ENCODE peak calls at places on chromosomes 16 and 17, in ten cellular contexts. I is MM.1S, B is endodermal cell, L is body of pancreas, U is stomach, G is lower leg skin, A is right atrium auricular region, P is HCT116, H is tibial nerve, D is fibroblast of mammary gland. E is an unnamed sample.

GRCh38 chr16:69565611-69566436 is at the start of gene NFAT5:
- DNase-seq in L (peak), A (peak), P (peak), H (peak), G (peak), I (peak), U (peak), D (peak), B (peak), E (peak)

GRCh38 chr17:75878174-75878998 is at the start of gene TRIM47:
- DNase-seq in A (peak), G (peak), H (peak), B (peak), I (peak), D (peak), P (no peak), U (peak), L (peak), E (peak)

GRCh38 chr17:29962656-29963055 is 21.2 kb downstream of the EFCAB5 start:
- DNase-seq in G (no peak), P (no peak), B (no peak), D (peak), I (no peak), H (no peak), L (no peak), A (no peak), U (no peak), E (no peak)

GRCh38 chr16:27486760-27487159 is 63.0 kb downstream of the GTF3C1 start:
- DNase-seq in P (no peak), I (no peak), L (no peak), U (no peak), B (no peak), D (no peak), A (no peak), H (no peak), G (no peak), E (no peak)

GRCh38 chr16:68764866-68765265 is 27.8 kb downstream of the CDH1 start:
- DNase-seq in D (no peak), A (no peak), B (no peak), I (no peak), H (no peak), U (no peak), G (no peak), P (no peak), L (no peak), E (no peak)

GRCh38 chr16:16788004-16788403 is 409.1 kb downstream of the NPIPA7 start:
- DNase-seq in B (no peak), P (no peak), G (no peak), D (no peak), L (no peak), I (no peak), U (no peak), A (no peak), H (no peak), E (no peak)

GRCh38 chr16:75024591-75024990 is 25.8 kb downstream of the ZNRF1 start:
- DNase-seq in D (no peak), I (no peak), G (peak), U (no peak), B (no peak), A (no peak), P (no peak), L (no peak), H (no peak), E (no peak)

GRCh38 chr16:7745321-7745720 is 412.7 kb downstream of the RBFOX1 start:
- DNase-seq in H (no peak), P (no peak), U (no peak), D (no peak), B (no peak), L (no peak), A (no peak), G (no peak), I (no peak), E (no peak)

GRCh38 chr16:11797957-11798299 is 870 bp upstream of the ZC3H7A start:
- DNase-seq in U (no peak), D (no peak), A (no peak), L (peak), H (no peak), G (peak), P (no peak), B (no peak), I (peak), E (no peak)

GRCh38 chr16:54630284-54630967 is 300.2 kb upstream of the IRX5 start:
- DNase-seq in U (no peak), P (no peak), B (no peak), H (no peak), G (no peak), I (no peak), D (peak), L (no peak), A (peak), E (no peak)

GRCh38 chr17:15233022-15233805 is 31.9 kb downstream of the PMP22 start:
- DNase-seq in U (no peak), B (peak), I (no peak), L (no peak), D (peak), A (no peak), P (no peak), H (no peak), G (no peak), E (peak)

GRCh38 chr17:76498886-76499667 is 2.1 kb downstream of the RHBDF2 start:
- DNase-seq in I (no peak), A (no peak), P (no peak), H (no peak), G (no peak), D (no peak), B (no peak), U (no peak), L (peak), E (no peak)

GRCh38 chr16:28883221-28883996 is 5.1 kb downstream of the ATP2A1 start:
- DNase-seq in D (no peak), H (no peak), L (no peak), U (no peak), B (no peak), P (no peak), I (no peak), G (no peak), A (no peak), E (no peak)

GRCh38 chr16:23013484-23013883 is 135.8 kb downstream of the USP31 start:
- DNase-seq in L (no peak), B (peak), P (peak), D (peak), H (no peak), A (no peak), I (no peak), G (no peak), U (no peak), E (no peak)

GRCh38 chr16:12406840-12407690 is 396.6 kb downstream of the CPPED1 start:
- DNase-seq in A (no peak), G (no peak), H (no peak), B (no peak), D (peak), U (no peak), L (no peak), I (no peak), P (no peak), E (peak)

GRCh38 chr17:34519286-34519685 is 60.1 kb upstream of the TMEM132E start:
- DNase-seq in B (peak), D (peak), I (peak), G (no peak), L (no peak), A (no peak), U (no peak), P (no peak), H (no peak), E (no peak)

GRCh38 chr17:77973953-77974352 is 15.4 kb downstream of the TNRC6C start:
- DNase-seq in H (no peak), B (peak), P (no peak), I (no peak), U (no peak), G (no peak), A (no peak), L (no peak), D (no peak), E (no peak)

GRCh38 chr17:11899494-11899893 is 97.8 kb downstream of the ZNF18 start:
- DNase-seq in A (no peak), B (peak), L (no peak), I (no peak), U (no peak), D (no peak), G (no peak), P (no peak), H (no peak), E (no peak)

GRCh38 chr17:65058615-65059014 is 2.1 kb upstream of the GNA13 start:
- DNase-seq in A (no peak), G (no peak), I (no peak), U (peak), D (no peak), H (no peak), L (no peak), B (no peak), P (no peak), E (no peak)

GRCh38 chr17:1196946-1197345 is 17.2 kb upstream of the ABR start:
- DNase-seq in G (no peak), U (no peak), I (no peak), H (no peak), B (no peak), D (no peak), A (no peak), P (no peak), L (no peak), E (no peak)

GRCh38 chr17:79954281-79955166 is 81.1 kb downstream of the TBC1D16 start:
- DNase-seq in G (peak), U (no peak), P (no peak), A (no peak), H (no peak), D (no peak), L (peak), B (peak), I (no peak), E (no peak)

GRCh38 chr16:54673353-54673752 is 257.3 kb upstream of the IRX5 start:
- DNase-seq in G (no peak), P (no peak), A (no peak), L (no peak), I (no peak), H (no peak), U (no peak), D (no peak), B (no peak), E (no peak)

DNA sequence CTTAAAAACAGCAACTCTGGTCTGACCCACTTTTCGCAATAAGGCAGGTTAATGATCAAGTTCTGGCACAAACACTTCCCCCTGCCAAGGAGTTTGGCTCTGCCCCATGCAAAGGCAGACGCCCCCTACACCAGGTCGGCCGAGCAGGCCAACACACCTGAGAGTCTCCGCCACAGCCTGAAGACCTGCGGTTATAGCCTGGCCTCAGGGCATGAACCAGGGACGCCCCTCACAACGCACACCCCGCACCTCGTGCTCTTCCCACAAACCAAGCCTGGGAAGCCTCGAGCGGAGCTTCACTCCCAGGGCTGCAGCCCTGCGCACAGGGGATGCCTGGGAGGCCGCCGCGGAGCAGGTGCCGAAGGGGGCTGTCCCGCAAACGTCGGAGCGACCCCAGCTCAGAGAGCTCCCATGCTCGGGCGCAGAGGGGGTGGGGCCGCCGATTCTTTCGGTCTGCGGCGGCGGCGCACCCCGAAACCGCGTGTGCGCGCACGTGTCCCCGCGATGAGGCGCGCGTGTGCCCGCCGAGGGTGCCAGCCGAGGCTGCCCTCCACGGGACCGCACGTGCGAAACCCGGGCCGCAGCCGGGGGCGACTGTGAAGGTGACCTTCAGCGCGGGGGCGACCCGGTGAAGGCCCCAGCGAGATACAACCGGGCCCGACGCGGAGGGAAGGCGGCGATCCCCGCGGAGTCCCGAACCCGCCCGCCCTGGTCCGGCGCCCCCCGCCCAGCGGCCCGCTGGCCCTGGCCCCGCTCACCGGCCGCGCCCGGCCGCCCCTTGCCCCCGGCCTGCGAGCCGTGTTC is 558 bp downstream of the CLUH start:
- DNase-seq in P (no peak), D (no peak), H (no peak), G (peak), B (peak), L (peak), I (peak), A (no peak), U (no peak), E (no peak)
- TF ChIP-seq CTCF in P (no peak), D (no peak), H (no peak), G (no peak), B (no peak), L (no peak), I (no peak), A (no peak), U (no peak), E (no peak)

GRCh38 chr16:57132470-57132869 is 40.1 kb downstream of the CPNE2 start:
- DNase-seq in D (no peak), I (no peak), U (no peak), G (no peak), B (no peak), A (no peak), P (no peak), L (peak), H (no peak), E (no peak)

GRCh38 chr16:57134982-57135381 is 42.6 kb downstream of the CPNE2 start:
- DNase-seq in A (no peak), U (no peak), I (peak), P (no peak), D (no peak), L (no peak), B (no peak), G (no peak), H (no peak), E (no peak)

GRCh38 chr16:57133101-57133500 is 40.7 kb downstream of the CPNE2 start:
- DNase-seq in P (no peak), U (no peak), L (no peak), B (no peak), A (no peak), G (no peak), H (no peak), I (no peak), D (no peak), E (no peak)

GRCh38 chr16:57131351-57131970 is 39.1 kb downstream of the CPNE2 start:
- DNase-seq in A (no peak), D (no peak), H (no peak), I (no peak), G (no peak), P (no peak), U (no peak), B (no peak), L (no peak), E (no peak)

DNA sequence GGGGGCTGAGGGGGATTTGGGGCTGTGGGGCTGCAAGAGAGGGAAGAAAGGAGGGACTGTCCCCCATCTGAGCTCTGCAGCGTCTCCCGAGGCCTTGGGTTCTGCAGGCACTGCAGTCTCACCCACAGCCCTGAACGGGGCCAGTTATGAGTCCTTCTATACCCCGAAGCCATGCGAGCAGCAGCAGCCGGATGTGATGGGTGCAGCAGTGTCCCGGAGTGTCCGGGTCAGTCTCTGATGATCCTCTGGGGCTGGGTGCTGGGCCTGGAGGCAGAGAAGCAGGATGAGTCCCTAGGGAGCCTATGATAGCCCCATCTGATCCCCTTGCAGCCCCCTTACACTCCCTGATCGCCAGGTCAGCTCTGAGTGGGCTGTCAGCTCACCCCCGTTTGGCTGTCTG is 41.5 kb downstream of the CPNE2 start:
- DNase-seq in G (peak), A (no peak), I (no peak), U (no peak), L (no peak), B (no peak), P (no peak), D (no peak), H (no peak), E (no peak)
- H3K4me3 ChIP-seq in G (no peak), A (no peak), I (no peak), U (no peak), L (no peak), B (no peak), P (no peak), D (no peak), H (no peak), E (no peak)

DNA sequence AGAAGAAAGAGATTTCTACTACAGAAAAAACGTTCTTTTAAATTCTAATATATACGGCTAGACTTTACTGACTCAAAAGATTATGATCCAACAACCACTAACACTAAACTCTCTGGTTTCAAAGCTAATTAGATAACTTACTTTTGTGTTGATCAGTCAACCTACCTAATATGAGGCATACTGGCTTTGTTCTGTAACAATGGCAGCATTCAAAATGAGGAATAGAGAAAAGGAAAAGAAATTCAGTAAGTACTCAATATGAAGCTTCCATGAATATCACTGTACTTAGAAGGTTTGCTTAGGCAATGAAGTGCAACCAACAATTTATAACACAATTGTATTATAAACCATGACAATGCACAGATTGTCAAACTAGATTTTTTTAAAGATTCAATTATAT is 430.5 kb upstream of the PMFBP1 start:
- DNase-seq in H (no peak), P (no peak), D (no peak), A (no peak), I (no peak), B (no peak), L (no peak), G (no peak), U (no peak), E (no peak)
- TF ChIP-seq CTCF in H (no peak), P (no peak), D (no peak), A (no peak), I (no peak), B (no peak), L (no peak), G (no peak), U (no peak), E (no peak)

GRCh38 chr17:6713130-6713917 is at the start of gene SLC13A5:
- DNase-seq in D (peak), B (peak), G (peak), H (no peak), A (peak), U (no peak), I (no peak), P (no peak), L (peak), E (no peak)

GRCh38 chr17:6714315-6714874 is 1.2 kb upstream of the SLC13A5 start:
- DNase-seq in H (no peak), D (no peak), A (peak), U (no peak), P (no peak), L (no peak), B (no peak), I (no peak), G (peak), E (no peak)

GRCh38 chr17:6712058-6712853 is 913 bp downstream of the SLC13A5 start:
- DNase-seq in D (no peak), B (peak), I (no peak), P (no peak), H (no peak), L (no peak), A (no peak), U (no peak), G (peak), E (peak)

GRCh38 chr17:6712854-6713129 is 377 bp downstream of the SLC13A5 start:
- DNase-seq in G (peak), H (no peak), L (no peak), I (no peak), A (peak), P (no peak), U (no peak), B (no peak), D (no peak), E (no peak)

DNA sequence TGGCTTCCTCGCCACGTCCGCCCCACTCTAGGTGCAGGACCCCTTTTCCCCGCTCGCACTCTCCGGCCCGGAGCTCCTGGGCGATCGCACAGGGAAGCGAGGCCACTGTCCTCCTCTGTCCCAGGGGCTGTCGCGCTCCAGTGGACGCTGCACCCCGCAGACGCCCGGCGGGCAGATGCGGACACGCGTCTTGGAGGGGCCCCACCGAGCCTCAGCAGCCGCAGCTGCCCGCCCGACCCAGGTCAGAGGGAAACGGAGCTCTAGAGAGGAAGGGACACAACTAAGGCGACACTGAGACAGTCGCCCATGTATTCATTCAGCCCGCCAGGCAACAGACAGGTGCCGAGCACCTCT is 726 bp upstream of the SLC13A5 start:
- DNase-seq in L (no peak), I (no peak), A (no peak), H (no peak), B (no peak), P (no peak), G (peak), U (no peak), D (no peak), E (no peak)
- H3K4me3 ChIP-seq in L (no peak), I (no peak), A (peak), H (peak), B (peak), P (no peak), G (no peak), U (peak), D (no peak), E (peak)

GRCh38 chr17:71460943-71461342 is 659.9 kb upstream of the SOX9 start:
- DNase-seq in A (no peak), P (peak), L (peak), B (peak), H (peak), U (peak), I (no peak), D (peak), G (no peak), E (peak)
- TF ChIP-seq CTCF in A (no peak), P (peak), L (peak), B (peak), H (no peak), U (peak), I (peak), D (peak), G (no peak), E (peak)

GRCh38 chr17:73300392-73300791 is 11.4 kb downstream of the CDC42EP4 start:
- DNase-seq in B (no peak), G (no peak), I (no peak), L (no peak), H (no peak), P (no peak), U (no peak), D (no peak), A (no peak), E (no peak)

GRCh38 chr17:73304438-73304837 is 7.4 kb downstream of the CDC42EP4 start:
- DNase-seq in I (no peak), B (no peak), G (no peak), A (no peak), P (no peak), H (no peak), U (no peak), D (peak), L (no peak), E (no peak)

GRCh38 chr17:73301359-73301758 is 10.4 kb downstream of the CDC42EP4 start:
- DNase-seq in B (no peak), U (no peak), P (no peak), H (no peak), L (no peak), I (no peak), D (no peak), G (no peak), A (no peak), E (no peak)

GRCh38 chr17:73304971-73305786 is 6.6 kb downstream of the CDC42EP4 start:
- DNase-seq in G (peak), D (peak), L (peak), H (no peak), A (peak), U (peak), P (peak), I (no peak), B (peak), E (peak)

GRCh38 chr17:73302189-73302588 is 9.6 kb downstream of the CDC42EP4 start:
- DNase-seq in U (no peak), L (no peak), I (no peak), A (no peak), G (no peak), D (peak), H (no peak), B (no peak), P (no peak), E (peak)
- H3K4me3 ChIP-seq in U (no peak), L (no peak), I (no peak), A (no peak), G (no peak), D (no peak), H (no peak), B (no peak), P (no peak), E (no peak)

GRCh38 chr17:82118178-82118814 is 20.3 kb upstream of the FASN start:
- DNase-seq in G (no peak), B (no peak), A (no peak), U (no peak), P (no peak), H (no peak), I (no peak), D (no peak), L (no peak), E (no peak)
- TF ChIP-seq CTCF in G (no peak), B (no peak), A (no peak), U (no peak), P (no peak), H (no peak), I (no peak), D (no peak), L (no peak), E (no peak)

GRCh38 chr17:50549256-50549941 is 2.4 kb downstream of the SPATA20 start:
- DNase-seq in D (no peak), G (no peak), P (no peak), U (no peak), L (no peak), B (no peak), A (no peak), H (no peak), I (no peak), E (no peak)
- H3K4me3 ChIP-seq in D (no peak), G (no peak), P (no peak), U (no peak), L (no peak), B (no peak), A (no peak), H (no peak), I (no peak), E (no peak)

E was measured in astrocyte of the spinal cord.